ENCODE peak calls at places on chromosome X, in four cellular contexts. F, I, E and W are unnamed samples.

GRCh38 chrX:24184018-24184417 is 34.5 kb downstream of the ZFX start:
- DNase-seq in F (no peak), E (no peak), I (no peak), W (no peak)

GRCh38 chrX:149222040-149222439 is 283.1 kb downstream of the IDS start:
- DNase-seq in I (no peak), E (no peak), F (no peak), W (no peak)

GRCh38 chrX:139932901-139933796 is at the start of gene ATP11C:
- DNase-seq in E (peak), F (peak), I (peak), W (peak)

GRCh38 chrX:68462653-68463052 is 29.4 kb upstream of the OPHN1 start:
- DNase-seq in I (no peak), E (peak), F (peak), W (no peak)

GRCh38 chrX:153640736-153641574 is 6.0 kb upstream of the DUSP9 start:
- DNase-seq in E (no peak), I (no peak), F (no peak), W (no peak)

GRCh38 chrX:130216312-130216711 is 44.5 kb downstream of the RAB33A start:
- DNase-seq in E (no peak), I (no peak), F (no peak), W (no peak)

GRCh38 chrX:137353404-137353803 is 212.5 kb upstream of the ZIC3 start:
- DNase-seq in I (no peak), E (no peak), F (no peak), W (no peak)

GRCh38 chrX:140765043-140765784 is 55.7 kb downstream of the LINC00632 start:
- DNase-seq in I (no peak), F (no peak), E (no peak), W (no peak)

GRCh38 chrX:154059729-154060245 is 37.7 kb downstream of the MECP2 start:
- DNase-seq in F (no peak), E (peak), I (no peak), W (no peak)

GRCh38 chrX:50586980-50587379 is 116.4 kb upstream of the DGKK start:
- DNase-seq in I (no peak), E (no peak), F (no peak), W (no peak)

GRCh38 chrX:50202539-50202938 is 1.7 kb upstream of the AKAP4 start:
- DNase-seq in I (no peak), F (no peak), E (no peak), W (no peak)

GRCh38 chrX:57918750-57919436 is 8.6 kb upstream of the ZXDA start:
- DNase-seq in E (no peak), F (no peak), I (no peak), W (no peak)

GRCh38 chrX:44483965-44484606 is 58.6 kb downstream of the FUNDC1 start:
- DNase-seq in I (no peak), F (peak), E (no peak), W (no peak)

GRCh38 chrX:103329991-103330390 is at the start of gene TCEAL7:
- DNase-seq in E (no peak), I (no peak), F (no peak), W (no peak)

GRCh38 chrX:103330601-103331397 is 760 bp downstream of the TCEAL7 start:
- DNase-seq in E (no peak), I (no peak), F (no peak), W (no peak)
- TF ChIP-seq SPI1 in E (no peak), I (no peak), F (no peak), W (no peak)

GRCh38 chrX:10603612-10604011 is 16.8 kb downstream of the MID1 start:
- DNase-seq in I (no peak), F (no peak), E (no peak), W (no peak)

GRCh38 chrX:10600479-10600878 is 19.9 kb downstream of the MID1 start:
- DNase-seq in E (no peak), I (no peak), F (no peak), W (no peak)

GRCh38 chrX:10598540-10598939 is 21.8 kb downstream of the MID1 start:
- DNase-seq in F (no peak), E (no peak), I (no peak), W (no peak)

GRCh38 chrX:10607233-10607632 is 13.2 kb downstream of the MID1 start:
- DNase-seq in F (no peak), I (no peak), E (no peak), W (no peak)

GRCh38 chrX:10602646-10603045 is 17.7 kb downstream of the MID1 start:
- DNase-seq in I (no peak), E (no peak), F (no peak), W (no peak)
- TF ChIP-seq SPI1 in I (no peak), E (no peak), F (no peak), W (no peak)

GRCh38 chrX:119757646-119757978 is 776 bp upstream of the SOWAHD start:
- DNase-seq in F (no peak), E (no peak), I (no peak), W (no peak)
- TF ChIP-seq SPI1 in F (no peak), E (no peak), I (no peak), W (no peak)

GRCh38 chrX:27731962-27732361 is 75.8 kb upstream of the MAGEB10 start:
- DNase-seq in I (no peak), E (no peak), F (no peak), W (no peak)

GRCh38 chrX:27728291-27728690 is 79.5 kb upstream of the MAGEB10 start:
- DNase-seq in I (no peak), E (no peak), F (no peak), W (no peak)
- TF ChIP-seq SPI1 in I (no peak), E (no peak), F (no peak), W (no peak)

GRCh38 chrX:47218280-47218919 is at the start of gene CDK16:
- DNase-seq in F (peak), E (peak), I (peak), W (peak)
- TF ChIP-seq SPI1 in F (no peak), E (no peak), I (peak), W (no peak)